ENCODE peak calls at places on chromosomes 16 and 17, in nine cellular contexts. V, B, D, L, H, Y, G, P and K are unnamed samples.

GRCh38 chr17:80645706-80646325 is 101.2 kb downstream of the RPTOR start:
- DNase-seq in B (no peak), Y (no peak), L (no peak), D (no peak), P (no peak), G (no peak), V (no peak), H (no peak), K (no peak)

GRCh38 chr17:12994341-12995074 is 23.3 kb downstream of the ELAC2 start:
- DNase-seq in V (no peak), H (no peak), Y (no peak), P (no peak), B (no peak), G (no peak), L (no peak), D (no peak), K (no peak)

GRCh38 chr16:71726491-71727319 is 2.2 kb upstream of the PHLPP2 start:
- DNase-seq in G (no peak), H (no peak), Y (no peak), L (peak), B (no peak), D (no peak), V (no peak), P (no peak), K (no peak)

GRCh38 chr17:72634621-72635020 is 457.9 kb downstream of the SLC39A11 start:
- DNase-seq in H (no peak), Y (peak), G (peak), L (no peak), B (no peak), V (no peak), P (no peak), D (no peak), K (no peak)

GRCh38 chr17:12209792-12210191 is 189.1 kb downstream of the MAP2K4 start:
- DNase-seq in L (no peak), B (no peak), Y (no peak), V (no peak), H (no peak), G (no peak), D (no peak), P (no peak), K (no peak)

GRCh38 chr17:44672479-44673093 is 16.3 kb downstream of the MEIOC start:
- DNase-seq in D (no peak), P (no peak), V (no peak), G (no peak), L (peak), H (peak), Y (peak), B (no peak), K (no peak)

GRCh38 chr17:58278661-58279015 is 2.1 kb downstream of the MPO start:
- DNase-seq in V (peak), H (peak), B (no peak), G (no peak), P (no peak), D (peak), L (no peak), Y (no peak), K (no peak)

GRCh38 chr17:66474258-66474657 is 171.8 kb downstream of the PRKCA start:
- DNase-seq in G (no peak), D (no peak), L (no peak), H (no peak), B (no peak), Y (no peak), V (no peak), P (no peak), K (no peak)

GRCh38 chr17:19753049-19753444 is 4.9 kb upstream of the ALDH3A1 start:
- DNase-seq in H (no peak), B (no peak), L (no peak), D (peak), P (no peak), Y (peak), G (peak), V (no peak), K (no peak)

GRCh38 chr16:14004031-14004718 is 66.9 kb upstream of the MRTFB start:
- DNase-seq in P (no peak), H (no peak), B (no peak), V (no peak), D (peak), G (no peak), Y (no peak), L (no peak), K (no peak)

GRCh38 chr17:57481901-57482300 is 225.6 kb downstream of the MSI2 start:
- DNase-seq in H (peak), Y (no peak), D (no peak), P (no peak), L (no peak), V (no peak), G (no peak), B (peak), K (no peak)

GRCh38 chr16:70715113-70715711 is 29.4 kb upstream of the MTSS2 start:
- DNase-seq in G (peak), V (peak), P (no peak), Y (peak), D (peak), L (no peak), H (peak), B (peak), K (no peak)

GRCh38 chr17:8651013-8651412 is 20.5 kb upstream of the MYH10 start:
- DNase-seq in L (no peak), V (no peak), H (no peak), B (no peak), P (no peak), D (no peak), G (no peak), Y (no peak), K (no peak)

GRCh38 chr17:62625184-62625869 is 2.1 kb upstream of the MRC2 start:
- DNase-seq in P (no peak), H (no peak), V (no peak), B (no peak), L (no peak), Y (no peak), G (no peak), D (no peak), K (no peak)

GRCh38 chr16:73054131-73054496 is 6.2 kb upstream of the ZFHX3 start:
- DNase-seq in V (no peak), G (no peak), Y (no peak), B (no peak), D (no peak), L (no peak), H (no peak), P (no peak), K (no peak)

GRCh38 chr17:42275527-42276358 is 448 bp downstream of the STAT5B start:
- DNase-seq in L (peak), Y (no peak), D (no peak), P (peak), H (peak), V (no peak), G (no peak), B (peak), K (no peak)

GRCh38 chr17:8225813-8226535 is 15.6 kb upstream of the AURKB start:
- DNase-seq in D (no peak), G (no peak), V (peak), H (peak), Y (peak), B (peak), P (peak), L (peak), K (no peak)

DNA sequence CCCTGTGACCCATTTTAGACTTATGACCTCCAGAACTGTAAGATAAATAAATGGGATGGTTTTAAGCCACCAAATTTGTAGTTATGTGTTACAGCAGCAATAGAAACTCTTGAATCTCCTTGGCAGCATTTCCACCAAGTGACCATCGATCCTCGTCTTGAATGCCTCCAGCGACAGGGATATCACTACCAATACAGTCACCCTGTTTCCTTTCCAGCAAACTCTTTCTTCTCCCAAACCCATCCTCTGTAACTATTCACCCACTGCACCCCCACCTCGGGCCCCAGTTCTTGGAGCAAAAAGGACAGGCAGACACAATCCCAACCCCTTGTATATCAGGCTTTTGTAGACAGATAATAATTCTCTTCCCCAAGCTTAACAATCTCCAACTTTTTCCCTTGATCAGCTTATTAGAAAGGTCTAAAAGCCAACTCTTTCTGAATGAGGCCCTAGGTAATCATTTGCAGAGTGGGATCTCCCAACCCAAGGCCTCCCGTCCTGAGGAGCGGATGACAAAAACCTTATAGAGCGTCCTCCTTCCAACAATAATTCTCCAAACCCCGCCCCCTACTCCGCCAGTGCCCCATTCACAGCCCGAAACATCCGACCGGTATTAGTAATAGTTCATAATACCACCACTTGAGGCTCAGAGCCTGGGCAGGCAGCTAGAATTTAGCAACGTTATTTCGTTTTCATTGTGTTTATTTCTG is 14.7 kb upstream of the PLLP start:
- DNase-seq in L (no peak), G (no peak), Y (peak), D (no peak), V (no peak), H (peak), B (peak), P (peak), K (no peak)
- TF ChIP-seq CTCF in L (no peak), G (no peak), Y (no peak), D (peak), V (no peak), H (no peak), B (peak), P (no peak), K (no peak)

GRCh38 chr16:50154369-50154947 is 1.4 kb downstream of the TENT4B start:
- DNase-seq in V (peak), H (peak), G (no peak), D (no peak), L (peak), P (no peak), B (no peak), Y (peak), K (no peak)
- TF ChIP-seq CTCF in V (no peak), H (no peak), G (no peak), D (no peak), L (no peak), P (no peak), B (no peak), Y (no peak), K (no peak)

GRCh38 chr17:33922971-33923370 is 332.1 kb upstream of the CCL2 start:
- DNase-seq in G (no peak), B (no peak), L (no peak), D (no peak), H (no peak), V (no peak), Y (no peak), P (no peak), K (no peak)

GRCh38 chr17:33924105-33924504 is 331.0 kb upstream of the CCL2 start:
- DNase-seq in L (no peak), B (no peak), Y (no peak), H (peak), V (no peak), G (no peak), D (no peak), P (no peak), K (no peak)

GRCh38 chr17:33925650-33926049 is 329.4 kb upstream of the CCL2 start:
- DNase-seq in H (no peak), B (no peak), G (no peak), D (no peak), P (no peak), L (no peak), Y (no peak), V (no peak), K (no peak)

GRCh38 chr17:33929181-33929724 is 325.8 kb upstream of the CCL2 start:
- DNase-seq in L (no peak), D (no peak), G (no peak), Y (no peak), H (no peak), B (no peak), P (no peak), V (no peak), K (no peak)

DNA sequence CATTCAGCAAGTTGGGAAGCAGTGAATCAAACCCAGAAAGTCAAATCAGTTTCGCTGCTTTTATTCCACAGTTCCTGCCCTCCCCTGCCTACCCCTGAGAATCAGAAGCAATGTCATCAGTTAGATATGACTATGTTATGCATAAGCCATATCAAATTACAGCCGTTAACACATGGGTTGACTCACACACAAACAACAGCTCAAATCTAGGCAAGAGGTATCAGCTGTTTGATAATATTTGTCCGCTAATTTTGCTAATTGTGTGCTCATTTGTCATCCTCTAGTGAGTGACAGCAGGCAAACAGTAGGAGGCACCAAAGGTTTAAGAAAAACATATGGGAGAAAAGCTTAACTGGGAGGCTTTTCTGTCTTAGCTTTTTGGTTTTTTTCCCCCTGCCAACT is 327.4 kb upstream of the CCL2 start:
- DNase-seq in V (no peak), D (no peak), B (no peak), L (peak), H (peak), G (no peak), Y (no peak), P (no peak), K (no peak)
- TF ChIP-seq CTCF in V (no peak), D (peak), B (no peak), L (peak), H (peak), G (no peak), Y (no peak), P (no peak), K (peak)

GRCh38 chr16:31456988-31457360 is 2.3 kb upstream of the ARMC5 start:
- DNase-seq in D (no peak), V (peak), G (no peak), L (no peak), Y (no peak), P (no peak), B (no peak), H (peak), K (no peak)

GRCh38 chr16:31452631-31453106 is 6.6 kb upstream of the ARMC5 start:
- DNase-seq in B (peak), P (no peak), L (no peak), V (no peak), G (no peak), D (no peak), Y (peak), H (peak), K (no peak)

GRCh38 chr16:31458073-31458834 is 1.0 kb upstream of the ARMC5 start:
- DNase-seq in P (no peak), D (peak), V (peak), B (no peak), G (no peak), Y (peak), H (peak), L (peak), K (no peak)

GRCh38 chr16:31453255-31454204 is 5.8 kb upstream of the ARMC5 start:
- DNase-seq in Y (peak), D (no peak), B (no peak), L (no peak), G (no peak), H (peak), V (no peak), P (no peak), K (no peak)

DNA sequence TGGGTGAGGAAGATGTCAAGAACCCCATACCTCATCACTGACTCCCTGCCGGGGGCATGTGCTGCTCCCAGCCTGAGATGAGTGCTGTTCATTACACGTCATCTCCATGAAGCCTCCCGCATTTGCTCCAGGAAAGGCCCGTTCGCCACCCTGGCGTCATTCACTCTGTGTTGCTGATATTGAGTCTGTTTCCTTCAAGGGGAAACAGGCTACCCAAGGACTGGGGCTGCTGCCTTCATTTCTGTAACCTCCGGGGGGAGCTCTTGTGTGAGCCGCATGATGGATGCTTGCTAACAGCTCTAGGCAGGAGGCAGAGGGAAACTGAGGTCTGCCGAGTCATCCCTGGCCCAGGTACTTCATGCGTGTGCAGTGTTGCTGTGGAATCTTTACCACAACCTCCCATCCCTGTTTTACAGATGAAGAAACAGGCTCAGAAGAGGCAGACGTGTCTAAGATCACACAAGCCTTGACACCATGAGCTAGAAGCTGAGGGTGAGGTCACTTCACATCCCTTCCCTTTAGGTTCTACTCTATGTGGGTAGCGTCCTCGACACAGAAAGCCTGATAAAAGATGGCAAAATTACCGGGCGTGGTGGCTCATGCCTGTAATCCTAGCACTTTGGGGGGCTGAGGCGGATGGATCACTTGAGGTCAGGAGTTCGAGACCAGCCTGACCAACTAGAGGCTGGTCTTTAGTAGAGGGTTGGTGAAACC is 3.5 kb upstream of the ARMC5 start:
- DNase-seq in D (no peak), G (no peak), P (no peak), L (no peak), B (no peak), Y (no peak), H (peak), V (no peak), K (no peak)
- TF ChIP-seq CTCF in D (peak), G (no peak), P (peak), L (peak), B (peak), Y (no peak), H (peak), V (no peak), K (peak)

DNA sequence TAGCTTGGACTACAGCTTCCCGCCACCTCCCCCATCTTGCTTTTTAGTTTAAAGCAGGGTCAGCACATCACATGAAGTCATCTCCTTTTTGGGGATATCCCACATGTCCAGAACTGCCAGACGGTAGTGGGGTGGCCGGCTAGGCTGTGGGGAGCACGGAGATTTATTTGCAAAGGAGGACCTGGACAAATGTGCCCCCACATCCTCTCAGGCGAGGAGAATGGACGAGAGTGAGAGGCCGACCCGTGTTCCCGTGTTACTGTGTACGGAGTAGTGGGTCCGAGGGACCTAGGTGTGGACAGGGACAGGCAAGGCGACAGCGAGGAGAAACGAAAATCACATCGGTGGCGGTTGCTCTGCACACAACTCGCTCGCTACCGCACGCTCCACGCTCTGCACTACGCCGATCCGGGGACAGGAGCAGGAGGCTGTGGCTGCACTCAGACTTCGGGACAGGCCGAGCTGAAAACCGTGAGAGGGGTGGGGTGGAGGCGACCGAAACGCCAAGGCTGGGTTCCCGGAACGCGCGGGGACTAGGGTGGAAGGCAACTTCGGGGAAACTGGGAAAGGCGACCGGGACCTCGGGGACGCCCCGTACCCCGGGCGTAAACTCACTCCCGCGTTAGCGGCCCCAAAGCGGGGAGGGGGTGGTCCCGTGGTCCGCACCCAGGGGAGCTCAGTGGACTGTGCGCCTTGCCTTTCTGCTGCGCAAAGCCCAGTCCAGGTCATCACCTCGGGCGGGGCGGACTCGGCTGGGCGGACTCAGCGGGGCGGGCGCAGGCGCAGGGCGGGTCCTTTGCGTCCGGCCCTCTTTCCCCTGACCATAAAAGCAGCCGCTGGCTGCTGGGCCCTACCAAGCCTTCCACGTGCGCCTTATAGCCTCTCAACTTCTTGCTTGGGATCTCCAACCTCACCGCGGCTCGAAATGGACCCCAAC is at the start of gene MT1A:
- DNase-seq in P (no peak), H (peak), Y (no peak), L (no peak), B (no peak), V (peak), G (peak), D (peak), K (peak)
- TF ChIP-seq CTCF in P (no peak), H (no peak), Y (no peak), L (no peak), B (no peak), V (no peak), G (no peak), D (no peak), K (no peak)

GRCh38 chr17:49249292-49249794 is 18.8 kb upstream of the PHOSPHO1 start:
- DNase-seq in V (no peak), G (no peak), H (peak), Y (no peak), P (no peak), L (no peak), D (peak), B (no peak), K (no peak)

GRCh38 chr17:49257296-49257695 is 26.7 kb upstream of the PHOSPHO1 start:
- DNase-seq in H (no peak), D (no peak), L (no peak), V (no peak), P (no peak), Y (no peak), G (no peak), B (no peak), K (no peak)

GRCh38 chr17:49252148-49252682 is 21.6 kb upstream of the PHOSPHO1 start:
- DNase-seq in Y (peak), G (no peak), P (no peak), D (no peak), L (no peak), H (peak), B (no peak), V (no peak), K (no peak)

GRCh38 chr17:49249890-49250522 is 19.4 kb upstream of the PHOSPHO1 start:
- DNase-seq in B (no peak), G (no peak), P (no peak), V (no peak), D (no peak), Y (no peak), L (no peak), H (no peak), K (no peak)

DNA sequence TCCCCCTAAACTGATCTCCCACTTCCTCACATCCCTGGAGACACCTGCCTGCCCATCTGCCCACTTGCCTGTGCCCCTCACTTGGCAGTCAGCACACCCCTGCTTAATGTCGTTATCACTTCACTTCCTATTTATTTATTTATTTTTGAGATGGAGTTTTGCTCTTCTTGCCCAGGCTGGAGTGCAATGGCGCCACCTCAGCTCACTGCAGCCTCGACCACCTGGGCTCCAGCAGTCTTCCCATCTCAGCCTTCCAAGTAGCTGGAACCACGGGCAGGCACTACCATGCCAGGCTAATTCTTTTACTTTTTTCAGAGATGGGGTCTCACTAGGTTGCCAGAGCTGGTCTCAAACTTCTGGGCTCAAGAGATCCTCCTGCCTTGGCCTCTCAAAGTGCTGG is 23.5 kb upstream of the PHOSPHO1 start:
- DNase-seq in D (no peak), G (no peak), P (no peak), B (no peak), Y (no peak), V (no peak), H (no peak), L (no peak), K (no peak)
- TF ChIP-seq CTCF in D (no peak), G (no peak), P (no peak), B (no peak), Y (no peak), V (no peak), H (no peak), L (no peak), K (no peak)